ENCODE peak calls at places on chromosomes 13 and 19, in six cellular contexts. B is activated gamma-delta T cell treated with anti-CD3 and anti-CD28 coated beads, Interleukin-2, amount 50 U/mL, for 16 hours; E is RWPE1; S is dermis microvascular lymphatic vessel endothelial cell; Y is A172; T is glutamatergic neuron. H is an unnamed sample.

GRCh38 chr13:100106705-100107104 is 17.8 kb downstream of the PCCA start:
- DNase-seq in S (no peak), T (no peak), B (no peak), Y (no peak), E (no peak), H (no peak)

GRCh38 chr19:15836345-15836594 is 20.8 kb upstream of the OR10H1 start:
- DNase-seq in S (peak), E (peak), B (no peak), Y (no peak), T (no peak), H (no peak)

GRCh38 chr13:30022256-30022655 is 171.8 kb upstream of the UBL3 start:
- DNase-seq in Y (no peak), B (no peak), E (no peak), S (no peak), T (no peak), H (no peak)

GRCh38 chr13:90696656-90697055 is 650.8 kb upstream of the MIR17HG start:
- DNase-seq in B (no peak), Y (peak), E (no peak), S (peak), T (no peak), H (no peak)

GRCh38 chr19:39846678-39847486 is 703 bp upstream of the FBL start:
- DNase-seq in Y (no peak), S (no peak), E (no peak), T (no peak), B (no peak), H (no peak)

GRCh38 chr13:110047511-110047910 is 259.4 kb downstream of the COL4A1 start:
- DNase-seq in T (no peak), S (no peak), Y (no peak), E (no peak), B (no peak), H (no peak)

GRCh38 chr13:73307481-73307880 is 248.7 kb downstream of the KLF5 start:
- DNase-seq in Y (no peak), B (no peak), T (no peak), E (no peak), S (no peak), H (no peak)

GRCh38 chr19:32407004-32407992 is 1.7 kb downstream of the DPY19L3 start:
- DNase-seq in S (no peak), Y (no peak), T (no peak), E (peak), B (no peak), H (no peak)

GRCh38 chr13:65597839-65598818 is 1632.0 kb downstream of the PCDH9 start:
- DNase-seq in E (no peak), T (no peak), B (no peak), Y (peak), S (no peak), H (no peak)

GRCh38 chr13:26895081-26895807 is 134.7 kb upstream of the GPR12 start:
- DNase-seq in T (no peak), S (no peak), E (no peak), Y (no peak), B (no peak), H (no peak)

GRCh38 chr19:20912973-20913372 is 10.1 kb upstream of the ZNF85 start:
- DNase-seq in E (no peak), T (no peak), B (no peak), Y (no peak), S (no peak), H (no peak)

GRCh38 chr13:92136449-92137180 is 738.2 kb downstream of the GPC5 start:
- DNase-seq in T (no peak), Y (peak), S (no peak), E (no peak), B (no peak), H (no peak)

GRCh38 chr19:1245884-1246816 is 2.2 kb upstream of the MIDN start:
- DNase-seq in Y (no peak), E (no peak), B (no peak), T (no peak), S (no peak), H (no peak)

GRCh38 chr13:80458546-80458945 is 117.6 kb upstream of the SPRY2 start:
- DNase-seq in S (peak), B (no peak), Y (no peak), T (no peak), E (no peak), H (no peak)

GRCh38 chr13:27770809-27771208 is 21.5 kb upstream of the GSX1 start:
- DNase-seq in B (no peak), T (peak), Y (peak), S (peak), E (peak), H (peak)

GRCh38 chr19:34282611-34283519 is 28.5 kb downstream of the GARRE1 start:
- DNase-seq in B (no peak), E (peak), Y (no peak), T (no peak), S (peak), H (no peak)

GRCh38 chr19:4524808-4525562 is 6.7 kb upstream of the PLIN4 start:
- DNase-seq in B (peak), T (peak), S (peak), Y (peak), E (peak), H (no peak)

GRCh38 chr13:110067355-110068175 is 239.4 kb downstream of the COL4A1 start:
- DNase-seq in S (no peak), Y (no peak), E (no peak), B (no peak), T (no peak), H (no peak)

GRCh38 chr13:111947026-111947810 is 119.7 kb upstream of the SOX1 start:
- DNase-seq in Y (no peak), E (peak), B (no peak), S (no peak), T (no peak), H (no peak)

GRCh38 chr19:7520131-7521051 is 2.0 kb upstream of the MCOLN1 start:
- DNase-seq in S (no peak), T (no peak), B (no peak), E (no peak), Y (no peak), H (no peak)

GRCh38 chr19:18746393-18747167 is 44.5 kb downstream of the COMP start:
- DNase-seq in T (peak), B (no peak), S (no peak), E (no peak), Y (no peak), H (no peak)

GRCh38 chr19:34430738-34431625 is 2.8 kb downstream of the UBA2 start:
- DNase-seq in S (peak), Y (peak), E (peak), B (peak), T (no peak), H (peak)

GRCh38 chr13:24271611-24272451 is 37.5 kb upstream of the C1QTNF9 start:
- DNase-seq in T (no peak), S (peak), E (peak), Y (peak), B (no peak), H (peak)

H was measured in GM12864.